ENCODE peak calls at places on chromosomes 5 and 9, in eight cellular contexts. Z, T, P, C, R, X, O and H are unnamed samples.

GRCh38 chr5:42900734-42901133 is 89.0 kb upstream of the SELENOP start:
- DNase-seq in P (no peak), C (no peak), R (no peak), T (no peak), O (no peak), Z (no peak), X (no peak), H (no peak)

GRCh38 chr5:78667461-78668103 is 19.0 kb upstream of the LHFPL2 start:
- DNase-seq in O (no peak), Z (peak), X (no peak), T (no peak), C (no peak), R (no peak), P (no peak), H (no peak)

GRCh38 chr5:34535433-34535832 is 120.7 kb upstream of the RAI14 start:
- DNase-seq in R (no peak), T (peak), P (no peak), O (no peak), X (no peak), Z (peak), C (no peak), H (no peak)

GRCh38 chr9:518540-518939 is 303.9 kb downstream of the DOCK8 start:
- DNase-seq in Z (no peak), C (no peak), R (no peak), X (no peak), P (no peak), T (no peak), O (no peak), H (no peak)

GRCh38 chr9:29208670-29209069 is 1635.4 kb upstream of the C9orf72 start:
- DNase-seq in T (no peak), O (no peak), P (no peak), C (no peak), R (no peak), X (no peak), Z (no peak), H (no peak)

GRCh38 chr5:169910393-169910792 is 69.9 kb downstream of the INSYN2B start:
- DNase-seq in P (no peak), R (no peak), X (no peak), T (no peak), Z (no peak), O (no peak), C (no peak), H (no peak)

GRCh38 chr9:114002986-114003740 is 74.9 kb downstream of the AMBP start:
- DNase-seq in X (no peak), O (no peak), P (no peak), C (no peak), R (no peak), T (no peak), Z (peak), H (no peak)

GRCh38 chr9:123656565-123656964 is 273.4 kb downstream of the DENND1A start:
- DNase-seq in C (peak), O (no peak), P (no peak), T (peak), R (peak), X (no peak), Z (peak), H (peak)

GRCh38 chr9:4137755-4138154 is 162.1 kb downstream of the GLIS3 start:
- DNase-seq in P (peak), O (no peak), R (peak), Z (peak), X (no peak), C (peak), T (peak), H (no peak)

GRCh38 chr5:10528056-10528816 is 35.6 kb upstream of the ANKRD33B start:
- DNase-seq in O (no peak), C (peak), P (no peak), X (no peak), Z (peak), T (no peak), R (no peak), H (no peak)

GRCh38 chr5:10522224-10522611 is 41.7 kb upstream of the ANKRD33B start:
- DNase-seq in T (no peak), X (no peak), Z (no peak), C (no peak), O (no peak), R (no peak), P (no peak), H (no peak)

GRCh38 chr5:10527281-10527950 is 36.5 kb upstream of the ANKRD33B start:
- DNase-seq in T (peak), R (peak), X (no peak), Z (peak), O (no peak), P (peak), C (peak), H (peak)

GRCh38 chr5:10524376-10525123 is 39.3 kb upstream of the ANKRD33B start:
- DNase-seq in Z (peak), O (peak), T (peak), C (peak), X (no peak), P (peak), R (peak), H (peak)

DNA sequence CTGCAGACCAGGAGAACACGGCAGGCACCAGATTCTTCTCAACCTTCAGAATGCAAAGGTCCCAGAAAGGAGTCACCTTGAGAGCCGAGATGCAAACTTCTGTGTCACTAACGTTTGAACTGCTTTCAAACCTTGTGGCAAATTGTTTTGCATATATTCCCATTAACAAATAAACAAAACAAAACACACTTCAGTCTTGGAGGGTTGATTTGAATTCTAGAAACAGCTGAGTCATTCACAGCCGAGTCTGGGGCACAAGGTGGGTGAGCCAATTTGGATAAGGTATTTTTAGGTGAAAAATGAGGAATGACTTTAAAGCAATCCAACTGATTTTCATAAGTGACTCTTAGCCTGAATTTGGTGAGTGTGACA is 38.8 kb upstream of the ANKRD33B start:
- DNase-seq in Z (no peak), O (no peak), T (no peak), X (no peak), P (no peak), R (no peak), C (no peak), H (no peak)
- H3K4me3 ChIP-seq in Z (no peak), O (no peak), T (no peak), X (no peak), P (no peak), R (no peak), C (no peak), H (no peak)

GRCh38 chr9:37209431-37210386 is 89.3 kb downstream of the ZCCHC7 start:
- DNase-seq in T (no peak), C (no peak), O (no peak), X (no peak), R (no peak), P (no peak), Z (no peak), H (no peak)
- TF ChIP-seq CTCF in T (peak), C (peak), O (no peak), X (no peak), R (peak), P (peak), Z (no peak), H (peak)

DNA sequence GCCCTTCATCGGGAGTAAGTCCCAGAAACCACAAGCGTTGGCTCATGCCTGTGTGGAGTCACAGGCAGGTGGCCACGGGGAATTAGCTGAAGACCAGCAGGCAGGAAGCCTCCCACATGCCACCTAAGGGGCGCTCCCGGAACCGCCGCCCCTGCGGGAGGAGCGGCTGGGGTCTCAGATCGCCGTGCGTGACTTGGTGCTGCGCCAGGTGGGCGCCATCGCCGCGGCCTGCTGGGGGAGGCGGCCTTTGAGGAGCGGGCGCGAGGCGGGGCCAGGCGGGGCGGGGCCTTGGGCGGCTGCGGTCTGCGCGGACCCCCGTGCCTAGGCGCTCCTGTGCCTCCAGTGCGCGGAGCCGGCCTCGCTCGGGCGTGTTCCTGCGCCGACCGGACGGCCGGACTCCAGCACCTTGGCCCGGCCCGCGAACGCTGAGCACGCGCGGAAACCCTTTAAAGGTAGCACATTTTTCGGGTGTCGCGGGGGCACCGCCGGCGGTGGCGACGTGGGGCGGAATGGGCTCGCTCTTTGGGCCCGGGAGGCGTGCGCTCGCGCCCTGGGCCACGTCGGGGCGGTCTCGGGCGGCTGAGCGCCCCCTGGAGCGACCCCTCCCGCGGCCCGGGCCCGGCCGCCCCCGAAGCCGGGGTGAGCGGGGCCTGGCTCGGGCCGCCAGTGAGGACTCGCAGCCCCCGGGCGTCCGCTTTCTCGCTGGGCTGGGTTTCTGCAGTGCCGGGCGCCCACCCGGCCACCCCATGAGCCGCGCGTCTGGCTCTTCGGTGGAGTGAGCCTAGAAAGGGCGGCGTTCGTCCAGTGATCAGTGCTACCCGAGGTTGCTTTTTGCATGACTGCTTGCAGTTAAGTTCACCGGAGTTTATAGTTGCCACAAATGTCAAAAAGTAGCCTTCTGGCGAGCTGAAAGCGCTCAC is 24.5 kb downstream of the LECT2 start:
- DNase-seq in O (no peak), T (no peak), C (no peak), Z (peak), R (no peak), P (no peak), X (peak), H (no peak)
- H3K4me3 ChIP-seq in O (peak), T (peak), C (no peak), Z (no peak), R (peak), P (peak), X (no peak), H (peak)

DNA sequence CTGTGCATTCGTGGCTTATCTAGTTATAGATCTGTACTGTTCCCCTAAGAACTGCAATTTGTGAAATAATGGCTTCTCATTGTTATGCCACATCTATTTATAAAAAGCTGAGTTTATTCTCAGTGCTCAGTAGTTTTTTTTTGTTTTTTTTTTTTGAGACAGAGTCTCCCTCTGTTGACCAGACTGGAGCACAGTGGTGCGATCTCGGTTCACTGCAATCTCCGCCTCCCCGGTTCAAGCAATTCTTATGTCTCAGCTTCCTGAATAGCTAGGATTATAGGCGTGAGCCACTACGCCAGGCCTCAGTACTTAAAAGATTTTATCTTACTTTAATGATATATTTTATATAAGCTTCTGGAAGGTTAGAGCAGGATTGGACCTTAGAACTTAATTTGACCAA is 19.0 kb downstream of the SEC61B start:
- DNase-seq in X (no peak), O (no peak), Z (no peak), R (no peak), T (no peak), P (no peak), C (no peak), H (no peak)
- TF ChIP-seq CTCF in X (no peak), O (no peak), Z (peak), R (no peak), T (no peak), P (peak), C (no peak), H (no peak)

DNA sequence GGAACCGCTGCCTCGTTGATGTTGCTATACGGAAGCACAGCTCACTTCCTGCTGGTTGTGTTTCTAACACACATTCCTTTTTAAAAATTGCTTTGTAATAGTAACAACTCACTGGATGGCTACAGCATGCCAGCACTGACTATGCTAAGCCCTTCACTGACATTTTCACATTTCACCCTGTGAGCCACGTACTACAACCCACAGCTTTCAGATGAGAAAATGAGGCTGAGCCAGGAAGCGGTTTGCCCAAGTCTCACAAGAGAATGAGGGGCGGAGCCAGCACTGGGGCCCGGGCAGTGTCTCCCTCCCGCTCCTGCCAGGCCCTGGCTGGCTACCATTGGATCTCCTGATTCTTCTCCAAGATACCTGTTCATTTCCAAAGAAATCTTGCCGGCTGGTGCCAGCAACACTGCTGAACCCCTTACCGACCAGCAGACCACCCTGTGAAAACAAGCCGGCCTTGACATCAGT is 38.3 kb downstream of the FAM78A start:
- DNase-seq in X (no peak), P (peak), O (peak), Z (peak), C (peak), R (peak), T (peak), H (peak)
- H3K4me3 ChIP-seq in X (no peak), P (peak), O (peak), Z (no peak), C (no peak), R (no peak), T (no peak), H (no peak)

DNA sequence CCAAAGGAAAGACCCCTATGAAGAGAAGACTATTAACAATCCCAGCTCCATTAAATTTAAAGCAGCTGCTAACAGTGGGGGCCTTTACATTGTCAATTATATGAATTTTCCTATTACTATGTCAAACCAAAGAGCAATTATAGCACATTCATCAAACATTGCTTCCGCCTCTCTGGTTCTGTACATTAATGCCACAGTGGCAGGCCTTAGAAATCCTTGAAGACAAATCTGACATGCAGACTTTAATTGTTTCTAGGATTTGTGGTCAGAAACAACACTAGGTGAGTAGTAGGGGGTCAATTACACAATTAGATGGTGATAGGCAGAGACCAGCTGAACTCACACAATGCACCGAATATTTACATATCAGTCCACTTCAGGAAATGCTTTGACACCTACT is 551.2 kb downstream of the TLE1 start:
- DNase-seq in O (no peak), T (no peak), P (no peak), R (no peak), Z (no peak), X (no peak), C (no peak), H (no peak)
- TF ChIP-seq CTCF in O (no peak), T (no peak), P (no peak), R (no peak), Z (no peak), X (no peak), C (no peak), H (no peak)

DNA sequence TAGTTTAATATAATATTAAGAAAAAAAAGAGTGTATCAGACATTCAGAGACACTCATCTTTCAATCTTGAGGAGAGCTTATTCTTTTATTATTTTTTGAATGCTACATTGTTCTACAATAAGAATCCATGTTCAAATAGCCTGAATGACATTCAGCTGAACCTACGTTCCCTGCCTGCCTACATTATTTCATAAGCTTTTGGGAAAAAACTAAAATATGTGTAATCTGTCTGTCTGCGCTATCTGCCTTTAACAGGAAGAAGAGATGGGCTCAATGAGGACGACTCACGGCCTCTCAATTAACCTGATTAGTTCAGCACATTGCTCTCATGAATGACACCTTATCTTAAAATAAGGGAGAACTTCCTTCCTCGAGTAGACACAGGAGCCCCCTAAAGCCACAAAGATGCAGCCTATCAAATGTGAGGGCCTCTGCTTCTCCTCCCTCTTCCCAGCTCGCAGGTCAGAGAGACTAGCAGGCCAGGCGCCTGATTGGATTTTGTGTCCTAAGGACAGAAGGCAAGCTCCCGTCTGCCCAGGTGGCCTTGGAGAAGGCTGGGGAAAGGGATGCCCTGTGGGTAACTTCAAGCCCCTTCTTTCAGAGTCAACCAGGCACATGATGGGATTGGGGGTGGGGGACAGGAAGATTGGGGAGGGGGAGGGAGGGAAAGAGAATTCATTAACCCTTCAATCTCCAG is 37.7 kb downstream of the EBF1 start:
- DNase-seq in T (peak), R (peak), X (no peak), P (peak), C (no peak), Z (no peak), O (no peak), H (no peak)
- H3K4me3 ChIP-seq in T (no peak), R (peak), X (peak), P (peak), C (peak), Z (peak), O (peak), H (no peak)

GRCh38 chr9:131370638-131371037 is 23.2 kb upstream of the PRRC2B start:
- DNase-seq in Z (no peak), C (no peak), R (no peak), P (no peak), T (no peak), O (no peak), X (no peak), H (no peak)

GRCh38 chr9:131367445-131367844 is 26.4 kb upstream of the PRRC2B start:
- DNase-seq in X (no peak), C (no peak), R (no peak), P (no peak), O (no peak), Z (no peak), T (no peak), H (no peak)

GRCh38 chr9:131365546-131365945 is 28.3 kb upstream of the PRRC2B start:
- DNase-seq in C (no peak), R (no peak), X (no peak), O (no peak), T (no peak), P (no peak), Z (no peak), H (no peak)

GRCh38 chr9:131361202-131361833 is 32.6 kb upstream of the PRRC2B start:
- DNase-seq in P (no peak), T (no peak), X (no peak), R (no peak), C (peak), O (no peak), Z (peak), H (no peak)

GRCh38 chr9:131366745-131367401 is 27.0 kb upstream of the PRRC2B start:
- DNase-seq in P (peak), T (peak), C (peak), R (peak), O (no peak), Z (peak), X (peak), H (peak)
- TF ChIP-seq CTCF in P (peak), T (peak), C (peak), R (peak), O (peak), Z (peak), X (no peak), H (peak)